ENCODE peak calls at places on chromosomes 2 and 18, in nine cellular contexts. One of them, this sample, is unnamed.

GRCh38 chr2:239116456-239117246 is 268.8 kb downstream of the TWIST2 start:
- DNase-seq in myocyte: no peak
- DNase-seq in A172: peak
- DNase-seq in activated effector memory CD4-positive, alpha-beta T cell treated with Interleukin-2 at 50 U/mL for 16 hours: no peak
- DNase-seq in stimulated activated CD4-positive, alpha-beta T cell treated with anti-CD3 and anti-CD28 coated beads, Interleukin-1b, Interleukin-23, amount 100 ng/mL, for 48 hours: no peak
- DNase-seq in AG09309: no peak
- DNase-seq in GM03348: no peak
- DNase-seq in amygdala: no peak
- DNase-seq in activated T-helper 1 cell treated with anti-CD3 and anti-CD28 coated beads, Interleukin-12 subunit alpha, Interleukin-12 subunit beta, Interleukin-2, Interleukin-4 antibody, amounts not matched to agents 30 ng/mL and 10 ng/mL and 1 ng/mL, durations not matched to agents 14 hours and 24 hours and 36 hours: no peak
- DNase-seq in this sample: peak

GRCh38 chr2:105422801-105423200 is 23.9 kb upstream of the FHL2 start:
- DNase-seq in myocyte: no peak
- DNase-seq in A172: no peak
- DNase-seq in activated effector memory CD4-positive, alpha-beta T cell treated with Interleukin-2 at 50 U/mL for 16 hours: no peak
- DNase-seq in stimulated activated CD4-positive, alpha-beta T cell treated with anti-CD3 and anti-CD28 coated beads, Interleukin-1b, Interleukin-23, amount 100 ng/mL, for 48 hours: no peak
- DNase-seq in AG09309: no peak
- DNase-seq in GM03348: no peak
- DNase-seq in amygdala: no peak
- DNase-seq in activated T-helper 1 cell treated with anti-CD3 and anti-CD28 coated beads, Interleukin-12 subunit alpha, Interleukin-12 subunit beta, Interleukin-2, Interleukin-4 antibody, amounts not matched to agents 30 ng/mL and 10 ng/mL and 1 ng/mL, durations not matched to agents 14 hours and 24 hours and 36 hours: no peak
- DNase-seq in this sample: no peak

GRCh38 chr2:46299365-46300263 is 2.4 kb downstream of the EPAS1 start:
- DNase-seq in myocyte: peak
- DNase-seq in A172: no peak
- DNase-seq in activated effector memory CD4-positive, alpha-beta T cell treated with Interleukin-2 at 50 U/mL for 16 hours: no peak
- DNase-seq in stimulated activated CD4-positive, alpha-beta T cell treated with anti-CD3 and anti-CD28 coated beads, Interleukin-1b, Interleukin-23, amount 100 ng/mL, for 48 hours: no peak
- DNase-seq in AG09309: no peak
- DNase-seq in GM03348: peak
- DNase-seq in amygdala: peak
- DNase-seq in activated T-helper 1 cell treated with anti-CD3 and anti-CD28 coated beads, Interleukin-12 subunit alpha, Interleukin-12 subunit beta, Interleukin-2, Interleukin-4 antibody, amounts not matched to agents 30 ng/mL and 10 ng/mL and 1 ng/mL, durations not matched to agents 14 hours and 24 hours and 36 hours: no peak
- DNase-seq in this sample: peak

GRCh38 chr2:159750873-159751272 is 38.6 kb downstream of the MARCHF7 start:
- DNase-seq in myocyte: no peak
- DNase-seq in A172: no peak
- DNase-seq in activated effector memory CD4-positive, alpha-beta T cell treated with Interleukin-2 at 50 U/mL for 16 hours: no peak
- DNase-seq in stimulated activated CD4-positive, alpha-beta T cell treated with anti-CD3 and anti-CD28 coated beads, Interleukin-1b, Interleukin-23, amount 100 ng/mL, for 48 hours: no peak
- DNase-seq in AG09309: no peak
- DNase-seq in GM03348: no peak
- DNase-seq in amygdala: no peak
- DNase-seq in activated T-helper 1 cell treated with anti-CD3 and anti-CD28 coated beads, Interleukin-12 subunit alpha, Interleukin-12 subunit beta, Interleukin-2, Interleukin-4 antibody, amounts not matched to agents 30 ng/mL and 10 ng/mL and 1 ng/mL, durations not matched to agents 14 hours and 24 hours and 36 hours: no peak
- DNase-seq in this sample: no peak

GRCh38 chr18:57961411-57961810 is 82.6 kb upstream of the NEDD4L start:
- DNase-seq in myocyte: peak
- DNase-seq in A172: no peak
- DNase-seq in activated effector memory CD4-positive, alpha-beta T cell treated with Interleukin-2 at 50 U/mL for 16 hours: no peak
- DNase-seq in stimulated activated CD4-positive, alpha-beta T cell treated with anti-CD3 and anti-CD28 coated beads, Interleukin-1b, Interleukin-23, amount 100 ng/mL, for 48 hours: no peak
- DNase-seq in AG09309: no peak
- DNase-seq in GM03348: no peak
- DNase-seq in amygdala: no peak
- DNase-seq in activated T-helper 1 cell treated with anti-CD3 and anti-CD28 coated beads, Interleukin-12 subunit alpha, Interleukin-12 subunit beta, Interleukin-2, Interleukin-4 antibody, amounts not matched to agents 30 ng/mL and 10 ng/mL and 1 ng/mL, durations not matched to agents 14 hours and 24 hours and 36 hours: no peak
- DNase-seq in this sample: no peak

GRCh38 chr2:231710751-231711676 is 2.7 kb downstream of the PTMA start:
- DNase-seq in myocyte: peak
- DNase-seq in A172: no peak
- DNase-seq in activated effector memory CD4-positive, alpha-beta T cell treated with Interleukin-2 at 50 U/mL for 16 hours: no peak
- DNase-seq in stimulated activated CD4-positive, alpha-beta T cell treated with anti-CD3 and anti-CD28 coated beads, Interleukin-1b, Interleukin-23, amount 100 ng/mL, for 48 hours: no peak
- DNase-seq in AG09309: no peak
- DNase-seq in GM03348: peak
- DNase-seq in amygdala: no peak
- DNase-seq in activated T-helper 1 cell treated with anti-CD3 and anti-CD28 coated beads, Interleukin-12 subunit alpha, Interleukin-12 subunit beta, Interleukin-2, Interleukin-4 antibody, amounts not matched to agents 30 ng/mL and 10 ng/mL and 1 ng/mL, durations not matched to agents 14 hours and 24 hours and 36 hours: peak
- DNase-seq in this sample: peak

GRCh38 chr2:45627911-45628310 is 16.8 kb upstream of the SRBD1 start:
- DNase-seq in myocyte: peak
- DNase-seq in A172: no peak
- DNase-seq in activated effector memory CD4-positive, alpha-beta T cell treated with Interleukin-2 at 50 U/mL for 16 hours: no peak
- DNase-seq in stimulated activated CD4-positive, alpha-beta T cell treated with anti-CD3 and anti-CD28 coated beads, Interleukin-1b, Interleukin-23, amount 100 ng/mL, for 48 hours: no peak
- DNase-seq in AG09309: no peak
- DNase-seq in GM03348: peak
- DNase-seq in amygdala: no peak
- DNase-seq in activated T-helper 1 cell treated with anti-CD3 and anti-CD28 coated beads, Interleukin-12 subunit alpha, Interleukin-12 subunit beta, Interleukin-2, Interleukin-4 antibody, amounts not matched to agents 30 ng/mL and 10 ng/mL and 1 ng/mL, durations not matched to agents 14 hours and 24 hours and 36 hours: no peak
- DNase-seq in this sample: peak

GRCh38 chr2:114661926-114662670 is 219.7 kb downstream of the DPP10 start:
- DNase-seq in myocyte: no peak
- DNase-seq in A172: no peak
- DNase-seq in activated effector memory CD4-positive, alpha-beta T cell treated with Interleukin-2 at 50 U/mL for 16 hours: no peak
- DNase-seq in stimulated activated CD4-positive, alpha-beta T cell treated with anti-CD3 and anti-CD28 coated beads, Interleukin-1b, Interleukin-23, amount 100 ng/mL, for 48 hours: no peak
- DNase-seq in AG09309: no peak
- DNase-seq in GM03348: peak
- DNase-seq in amygdala: no peak
- DNase-seq in activated T-helper 1 cell treated with anti-CD3 and anti-CD28 coated beads, Interleukin-12 subunit alpha, Interleukin-12 subunit beta, Interleukin-2, Interleukin-4 antibody, amounts not matched to agents 30 ng/mL and 10 ng/mL and 1 ng/mL, durations not matched to agents 14 hours and 24 hours and 36 hours: no peak
- DNase-seq in this sample: no peak

GRCh38 chr2:10169581-10169980 is 47.0 kb downstream of the RRM2 start:
- DNase-seq in myocyte: no peak
- DNase-seq in A172: peak
- DNase-seq in activated effector memory CD4-positive, alpha-beta T cell treated with Interleukin-2 at 50 U/mL for 16 hours: no peak
- DNase-seq in stimulated activated CD4-positive, alpha-beta T cell treated with anti-CD3 and anti-CD28 coated beads, Interleukin-1b, Interleukin-23, amount 100 ng/mL, for 48 hours: no peak
- DNase-seq in AG09309: no peak
- DNase-seq in GM03348: no peak
- DNase-seq in amygdala: no peak
- DNase-seq in activated T-helper 1 cell treated with anti-CD3 and anti-CD28 coated beads, Interleukin-12 subunit alpha, Interleukin-12 subunit beta, Interleukin-2, Interleukin-4 antibody, amounts not matched to agents 30 ng/mL and 10 ng/mL and 1 ng/mL, durations not matched to agents 14 hours and 24 hours and 36 hours: no peak
- DNase-seq in this sample: peak

GRCh38 chr2:190123956-190124355 is 61.4 kb upstream of the MSTN start:
- DNase-seq in myocyte: peak
- DNase-seq in A172: no peak
- DNase-seq in activated effector memory CD4-positive, alpha-beta T cell treated with Interleukin-2 at 50 U/mL for 16 hours: no peak
- DNase-seq in stimulated activated CD4-positive, alpha-beta T cell treated with anti-CD3 and anti-CD28 coated beads, Interleukin-1b, Interleukin-23, amount 100 ng/mL, for 48 hours: no peak
- DNase-seq in AG09309: peak
- DNase-seq in GM03348: no peak
- DNase-seq in amygdala: no peak
- DNase-seq in activated T-helper 1 cell treated with anti-CD3 and anti-CD28 coated beads, Interleukin-12 subunit alpha, Interleukin-12 subunit beta, Interleukin-2, Interleukin-4 antibody, amounts not matched to agents 30 ng/mL and 10 ng/mL and 1 ng/mL, durations not matched to agents 14 hours and 24 hours and 36 hours: no peak
- DNase-seq in this sample: no peak

GRCh38 chr2:224982910-224983688 is 59.2 kb downstream of the DOCK10 start:
- DNase-seq in myocyte: peak
- DNase-seq in A172: peak
- DNase-seq in activated effector memory CD4-positive, alpha-beta T cell treated with Interleukin-2 at 50 U/mL for 16 hours: peak
- DNase-seq in stimulated activated CD4-positive, alpha-beta T cell treated with anti-CD3 and anti-CD28 coated beads, Interleukin-1b, Interleukin-23, amount 100 ng/mL, for 48 hours: no peak
- DNase-seq in AG09309: no peak
- DNase-seq in GM03348: peak
- DNase-seq in amygdala: no peak
- DNase-seq in activated T-helper 1 cell treated with anti-CD3 and anti-CD28 coated beads, Interleukin-12 subunit alpha, Interleukin-12 subunit beta, Interleukin-2, Interleukin-4 antibody, amounts not matched to agents 30 ng/mL and 10 ng/mL and 1 ng/mL, durations not matched to agents 14 hours and 24 hours and 36 hours: peak
- DNase-seq in this sample: no peak

GRCh38 chr18:79986726-79987125 is 1.6 kb downstream of the TXNL4A start:
- DNase-seq in myocyte: peak
- DNase-seq in A172: no peak
- DNase-seq in activated effector memory CD4-positive, alpha-beta T cell treated with Interleukin-2 at 50 U/mL for 16 hours: no peak
- DNase-seq in stimulated activated CD4-positive, alpha-beta T cell treated with anti-CD3 and anti-CD28 coated beads, Interleukin-1b, Interleukin-23, amount 100 ng/mL, for 48 hours: no peak
- DNase-seq in AG09309: no peak
- DNase-seq in GM03348: peak
- DNase-seq in amygdala: no peak
- DNase-seq in activated T-helper 1 cell treated with anti-CD3 and anti-CD28 coated beads, Interleukin-12 subunit alpha, Interleukin-12 subunit beta, Interleukin-2, Interleukin-4 antibody, amounts not matched to agents 30 ng/mL and 10 ng/mL and 1 ng/mL, durations not matched to agents 14 hours and 24 hours and 36 hours: no peak
- DNase-seq in this sample: no peak

GRCh38 chr2:101251844-101252407 is 760 bp upstream of the CNOT11 start:
- DNase-seq in myocyte: no peak
- DNase-seq in A172: no peak
- DNase-seq in activated effector memory CD4-positive, alpha-beta T cell treated with Interleukin-2 at 50 U/mL for 16 hours: no peak
- DNase-seq in stimulated activated CD4-positive, alpha-beta T cell treated with anti-CD3 and anti-CD28 coated beads, Interleukin-1b, Interleukin-23, amount 100 ng/mL, for 48 hours: peak
- DNase-seq in AG09309: no peak
- DNase-seq in GM03348: no peak
- DNase-seq in amygdala: no peak
- DNase-seq in activated T-helper 1 cell treated with anti-CD3 and anti-CD28 coated beads, Interleukin-12 subunit alpha, Interleukin-12 subunit beta, Interleukin-2, Interleukin-4 antibody, amounts not matched to agents 30 ng/mL and 10 ng/mL and 1 ng/mL, durations not matched to agents 14 hours and 24 hours and 36 hours: no peak
- DNase-seq in this sample: peak

GRCh38 chr2:161423351-161424178 is 7.5 kb downstream of the TBR1 start:
- DNase-seq in myocyte: no peak
- DNase-seq in A172: no peak
- DNase-seq in activated effector memory CD4-positive, alpha-beta T cell treated with Interleukin-2 at 50 U/mL for 16 hours: no peak
- DNase-seq in stimulated activated CD4-positive, alpha-beta T cell treated with anti-CD3 and anti-CD28 coated beads, Interleukin-1b, Interleukin-23, amount 100 ng/mL, for 48 hours: no peak
- DNase-seq in AG09309: no peak
- DNase-seq in GM03348: peak
- DNase-seq in amygdala: no peak
- DNase-seq in activated T-helper 1 cell treated with anti-CD3 and anti-CD28 coated beads, Interleukin-12 subunit alpha, Interleukin-12 subunit beta, Interleukin-2, Interleukin-4 antibody, amounts not matched to agents 30 ng/mL and 10 ng/mL and 1 ng/mL, durations not matched to agents 14 hours and 24 hours and 36 hours: no peak
- DNase-seq in this sample: no peak

GRCh38 chr18:64333584-64333983 is 184.7 kb upstream of the LINC00305 start:
- DNase-seq in myocyte: no peak
- DNase-seq in A172: peak
- DNase-seq in activated effector memory CD4-positive, alpha-beta T cell treated with Interleukin-2 at 50 U/mL for 16 hours: no peak
- DNase-seq in stimulated activated CD4-positive, alpha-beta T cell treated with anti-CD3 and anti-CD28 coated beads, Interleukin-1b, Interleukin-23, amount 100 ng/mL, for 48 hours: no peak
- DNase-seq in AG09309: no peak
- DNase-seq in GM03348: no peak
- DNase-seq in amygdala: no peak
- DNase-seq in activated T-helper 1 cell treated with anti-CD3 and anti-CD28 coated beads, Interleukin-12 subunit alpha, Interleukin-12 subunit beta, Interleukin-2, Interleukin-4 antibody, amounts not matched to agents 30 ng/mL and 10 ng/mL and 1 ng/mL, durations not matched to agents 14 hours and 24 hours and 36 hours: no peak
- DNase-seq in this sample: no peak

GRCh38 chr2:103942199-103942598 is 911.7 kb upstream of the POU3F3 start:
- DNase-seq in myocyte: no peak
- DNase-seq in A172: no peak
- DNase-seq in activated effector memory CD4-positive, alpha-beta T cell treated with Interleukin-2 at 50 U/mL for 16 hours: no peak
- DNase-seq in stimulated activated CD4-positive, alpha-beta T cell treated with anti-CD3 and anti-CD28 coated beads, Interleukin-1b, Interleukin-23, amount 100 ng/mL, for 48 hours: no peak
- DNase-seq in AG09309: no peak
- DNase-seq in GM03348: no peak
- DNase-seq in amygdala: no peak
- DNase-seq in activated T-helper 1 cell treated with anti-CD3 and anti-CD28 coated beads, Interleukin-12 subunit alpha, Interleukin-12 subunit beta, Interleukin-2, Interleukin-4 antibody, amounts not matched to agents 30 ng/mL and 10 ng/mL and 1 ng/mL, durations not matched to agents 14 hours and 24 hours and 36 hours: no peak
- DNase-seq in this sample: no peak

GRCh38 chr2:109635426-109636289 is 21.5 kb downstream of the SOWAHC start:
- DNase-seq in myocyte: no peak
- DNase-seq in A172: no peak
- DNase-seq in activated effector memory CD4-positive, alpha-beta T cell treated with Interleukin-2 at 50 U/mL for 16 hours: no peak
- DNase-seq in stimulated activated CD4-positive, alpha-beta T cell treated with anti-CD3 and anti-CD28 coated beads, Interleukin-1b, Interleukin-23, amount 100 ng/mL, for 48 hours: no peak
- DNase-seq in AG09309: no peak
- DNase-seq in GM03348: no peak
- DNase-seq in amygdala: no peak
- DNase-seq in activated T-helper 1 cell treated with anti-CD3 and anti-CD28 coated beads, Interleukin-12 subunit alpha, Interleukin-12 subunit beta, Interleukin-2, Interleukin-4 antibody, amounts not matched to agents 30 ng/mL and 10 ng/mL and 1 ng/mL, durations not matched to agents 14 hours and 24 hours and 36 hours: no peak
- DNase-seq in this sample: no peak

GRCh38 chr18:58785171-58785805 is 79.4 kb upstream of the ZNF532 start:
- DNase-seq in myocyte: peak
- DNase-seq in A172: peak
- DNase-seq in activated effector memory CD4-positive, alpha-beta T cell treated with Interleukin-2 at 50 U/mL for 16 hours: no peak
- DNase-seq in stimulated activated CD4-positive, alpha-beta T cell treated with anti-CD3 and anti-CD28 coated beads, Interleukin-1b, Interleukin-23, amount 100 ng/mL, for 48 hours: no peak
- DNase-seq in AG09309: peak
- DNase-seq in GM03348: peak
- DNase-seq in amygdala: no peak
- DNase-seq in activated T-helper 1 cell treated with anti-CD3 and anti-CD28 coated beads, Interleukin-12 subunit alpha, Interleukin-12 subunit beta, Interleukin-2, Interleukin-4 antibody, amounts not matched to agents 30 ng/mL and 10 ng/mL and 1 ng/mL, durations not matched to agents 14 hours and 24 hours and 36 hours: no peak
- DNase-seq in this sample: peak

GRCh38 chr2:234823877-234824376 is 127.9 kb upstream of the SH3BP4 start:
- DNase-seq in myocyte: peak
- DNase-seq in A172: peak
- DNase-seq in activated effector memory CD4-positive, alpha-beta T cell treated with Interleukin-2 at 50 U/mL for 16 hours: no peak
- DNase-seq in stimulated activated CD4-positive, alpha-beta T cell treated with anti-CD3 and anti-CD28 coated beads, Interleukin-1b, Interleukin-23, amount 100 ng/mL, for 48 hours: no peak
- DNase-seq in AG09309: peak
- DNase-seq in GM03348: peak
- DNase-seq in amygdala: no peak
- DNase-seq in activated T-helper 1 cell treated with anti-CD3 and anti-CD28 coated beads, Interleukin-12 subunit alpha, Interleukin-12 subunit beta, Interleukin-2, Interleukin-4 antibody, amounts not matched to agents 30 ng/mL and 10 ng/mL and 1 ng/mL, durations not matched to agents 14 hours and 24 hours and 36 hours: no peak
- DNase-seq in this sample: peak

GRCh38 chr2:128457006-128457604 is 138.4 kb upstream of the HS6ST1 start:
- DNase-seq in myocyte: no peak
- DNase-seq in A172: no peak
- DNase-seq in activated effector memory CD4-positive, alpha-beta T cell treated with Interleukin-2 at 50 U/mL for 16 hours: no peak
- DNase-seq in stimulated activated CD4-positive, alpha-beta T cell treated with anti-CD3 and anti-CD28 coated beads, Interleukin-1b, Interleukin-23, amount 100 ng/mL, for 48 hours: no peak
- DNase-seq in AG09309: no peak
- DNase-seq in GM03348: no peak
- DNase-seq in amygdala: no peak
- DNase-seq in activated T-helper 1 cell treated with anti-CD3 and anti-CD28 coated beads, Interleukin-12 subunit alpha, Interleukin-12 subunit beta, Interleukin-2, Interleukin-4 antibody, amounts not matched to agents 30 ng/mL and 10 ng/mL and 1 ng/mL, durations not matched to agents 14 hours and 24 hours and 36 hours: no peak
- DNase-seq in this sample: no peak

GRCh38 chr18:45771587-45771986 is 47.6 kb downstream of the SLC14A1 start:
- DNase-seq in myocyte: peak
- DNase-seq in A172: no peak
- DNase-seq in activated effector memory CD4-positive, alpha-beta T cell treated with Interleukin-2 at 50 U/mL for 16 hours: no peak
- DNase-seq in stimulated activated CD4-positive, alpha-beta T cell treated with anti-CD3 and anti-CD28 coated beads, Interleukin-1b, Interleukin-23, amount 100 ng/mL, for 48 hours: no peak
- DNase-seq in AG09309: no peak
- DNase-seq in GM03348: no peak
- DNase-seq in amygdala: no peak
- DNase-seq in activated T-helper 1 cell treated with anti-CD3 and anti-CD28 coated beads, Interleukin-12 subunit alpha, Interleukin-12 subunit beta, Interleukin-2, Interleukin-4 antibody, amounts not matched to agents 30 ng/mL and 10 ng/mL and 1 ng/mL, durations not matched to agents 14 hours and 24 hours and 36 hours: no peak
- DNase-seq in this sample: no peak

GRCh38 chr2:159879061-159879604 is 81.1 kb upstream of the CD302 start:
- DNase-seq in myocyte: no peak
- DNase-seq in A172: no peak
- DNase-seq in activated effector memory CD4-positive, alpha-beta T cell treated with Interleukin-2 at 50 U/mL for 16 hours: no peak
- DNase-seq in stimulated activated CD4-positive, alpha-beta T cell treated with anti-CD3 and anti-CD28 coated beads, Interleukin-1b, Interleukin-23, amount 100 ng/mL, for 48 hours: peak
- DNase-seq in AG09309: peak
- DNase-seq in GM03348: peak
- DNase-seq in amygdala: no peak
- DNase-seq in activated T-helper 1 cell treated with anti-CD3 and anti-CD28 coated beads, Interleukin-12 subunit alpha, Interleukin-12 subunit beta, Interleukin-2, Interleukin-4 antibody, amounts not matched to agents 30 ng/mL and 10 ng/mL and 1 ng/mL, durations not matched to agents 14 hours and 24 hours and 36 hours: no peak
- DNase-seq in this sample: no peak

GRCh38 chr2:239240480-239240881 is 160.3 kb downstream of the HDAC4 start:
- DNase-seq in myocyte: no peak
- DNase-seq in A172: no peak
- DNase-seq in activated effector memory CD4-positive, alpha-beta T cell treated with Interleukin-2 at 50 U/mL for 16 hours: no peak
- DNase-seq in stimulated activated CD4-positive, alpha-beta T cell treated with anti-CD3 and anti-CD28 coated beads, Interleukin-1b, Interleukin-23, amount 100 ng/mL, for 48 hours: no peak
- DNase-seq in AG09309: no peak
- DNase-seq in GM03348: no peak
- DNase-seq in amygdala: peak
- DNase-seq in activated T-helper 1 cell treated with anti-CD3 and anti-CD28 coated beads, Interleukin-12 subunit alpha, Interleukin-12 subunit beta, Interleukin-2, Interleukin-4 antibody, amounts not matched to agents 30 ng/mL and 10 ng/mL and 1 ng/mL, durations not matched to agents 14 hours and 24 hours and 36 hours: no peak
- DNase-seq in this sample: no peak

GRCh38 chr2:38778686-38779082 is 674 bp downstream of the GEMIN6 start:
- DNase-seq in myocyte: no peak
- DNase-seq in A172: no peak
- DNase-seq in activated effector memory CD4-positive, alpha-beta T cell treated with Interleukin-2 at 50 U/mL for 16 hours: no peak
- DNase-seq in stimulated activated CD4-positive, alpha-beta T cell treated with anti-CD3 and anti-CD28 coated beads, Interleukin-1b, Interleukin-23, amount 100 ng/mL, for 48 hours: no peak
- DNase-seq in AG09309: no peak
- DNase-seq in GM03348: no peak
- DNase-seq in amygdala: no peak
- DNase-seq in activated T-helper 1 cell treated with anti-CD3 and anti-CD28 coated beads, Interleukin-12 subunit alpha, Interleukin-12 subunit beta, Interleukin-2, Interleukin-4 antibody, amounts not matched to agents 30 ng/mL and 10 ng/mL and 1 ng/mL, durations not matched to agents 14 hours and 24 hours and 36 hours: no peak
- DNase-seq in this sample: no peak

GRCh38 chr2:233468047-233468745 is 98.4 kb downstream of the USP40 start:
- DNase-seq in myocyte: no peak
- DNase-seq in A172: no peak
- DNase-seq in activated effector memory CD4-positive, alpha-beta T cell treated with Interleukin-2 at 50 U/mL for 16 hours: no peak
- DNase-seq in stimulated activated CD4-positive, alpha-beta T cell treated with anti-CD3 and anti-CD28 coated beads, Interleukin-1b, Interleukin-23, amount 100 ng/mL, for 48 hours: no peak
- DNase-seq in AG09309: no peak
- DNase-seq in GM03348: no peak
- DNase-seq in amygdala: no peak
- DNase-seq in activated T-helper 1 cell treated with anti-CD3 and anti-CD28 coated beads, Interleukin-12 subunit alpha, Interleukin-12 subunit beta, Interleukin-2, Interleukin-4 antibody, amounts not matched to agents 30 ng/mL and 10 ng/mL and 1 ng/mL, durations not matched to agents 14 hours and 24 hours and 36 hours: no peak
- DNase-seq in this sample: no peak

GRCh38 chr2:233728723-233729301 is at the start of gene UGT1A3:
- DNase-seq in myocyte: no peak
- DNase-seq in A172: no peak
- DNase-seq in activated effector memory CD4-positive, alpha-beta T cell treated with Interleukin-2 at 50 U/mL for 16 hours: no peak
- DNase-seq in stimulated activated CD4-positive, alpha-beta T cell treated with anti-CD3 and anti-CD28 coated beads, Interleukin-1b, Interleukin-23, amount 100 ng/mL, for 48 hours: no peak
- DNase-seq in AG09309: no peak
- DNase-seq in GM03348: no peak
- DNase-seq in amygdala: no peak
- DNase-seq in activated T-helper 1 cell treated with anti-CD3 and anti-CD28 coated beads, Interleukin-12 subunit alpha, Interleukin-12 subunit beta, Interleukin-2, Interleukin-4 antibody, amounts not matched to agents 30 ng/mL and 10 ng/mL and 1 ng/mL, durations not matched to agents 14 hours and 24 hours and 36 hours: no peak
- DNase-seq in this sample: no peak

GRCh38 chr2:234980476-234981187 is 28.8 kb downstream of the SH3BP4 start:
- DNase-seq in myocyte: no peak
- DNase-seq in A172: no peak
- DNase-seq in activated effector memory CD4-positive, alpha-beta T cell treated with Interleukin-2 at 50 U/mL for 16 hours: no peak
- DNase-seq in stimulated activated CD4-positive, alpha-beta T cell treated with anti-CD3 and anti-CD28 coated beads, Interleukin-1b, Interleukin-23, amount 100 ng/mL, for 48 hours: no peak
- DNase-seq in AG09309: no peak
- DNase-seq in GM03348: no peak
- DNase-seq in amygdala: no peak
- DNase-seq in activated T-helper 1 cell treated with anti-CD3 and anti-CD28 coated beads, Interleukin-12 subunit alpha, Interleukin-12 subunit beta, Interleukin-2, Interleukin-4 antibody, amounts not matched to agents 30 ng/mL and 10 ng/mL and 1 ng/mL, durations not matched to agents 14 hours and 24 hours and 36 hours: no peak
- DNase-seq in this sample: peak

GRCh38 chr18:9343577-9343976 is 9.0 kb downstream of the TWSG1 start:
- DNase-seq in myocyte: no peak
- DNase-seq in A172: no peak
- DNase-seq in activated effector memory CD4-positive, alpha-beta T cell treated with Interleukin-2 at 50 U/mL for 16 hours: no peak
- DNase-seq in stimulated activated CD4-positive, alpha-beta T cell treated with anti-CD3 and anti-CD28 coated beads, Interleukin-1b, Interleukin-23, amount 100 ng/mL, for 48 hours: no peak
- DNase-seq in AG09309: no peak
- DNase-seq in GM03348: no peak
- DNase-seq in amygdala: no peak
- DNase-seq in activated T-helper 1 cell treated with anti-CD3 and anti-CD28 coated beads, Interleukin-12 subunit alpha, Interleukin-12 subunit beta, Interleukin-2, Interleukin-4 antibody, amounts not matched to agents 30 ng/mL and 10 ng/mL and 1 ng/mL, durations not matched to agents 14 hours and 24 hours and 36 hours: no peak
- DNase-seq in this sample: no peak